ENCODE peak calls at places on chromosomes 7 and 10, in eight cellular contexts. Q is tibial artery, H is Panc1, W is mammary epithelial cell, A is sigmoid colon, K is heart right ventricle, X is SJSA1, N is right lobe of liver. T is an unnamed sample. For H3K36me3, the result is how much of the 10 kb centered on the place peaks cover.

GRCh38 chr10:29377333-29377961 is 88.6 kb downstream of the LYZL1 start:
- DNase-seq in Q (no peak), H (no peak), W (peak), A (no peak), K (no peak), X (peak), N (no peak), T (peak)

GRCh38 chr7:26399309-26399610 is 107.6 kb downstream of the SNX10 start:
- DNase-seq in Q (peak), H (no peak), W (no peak), A (no peak), K (no peak), X (no peak), N (no peak), T (peak)

GRCh38 chr10:109591631-109592030 is 331.7 kb downstream of the XPNPEP1 start:
- DNase-seq in Q (no peak), H (no peak), W (peak), A (no peak), K (no peak), X (no peak), N (no peak), T (no peak)

GRCh38 chr10:84493951-84494848 is 165.8 kb downstream of the CCSER2 start:
- DNase-seq in Q (no peak), H (peak), W (peak), A (no peak), K (no peak), X (peak), N (no peak), T (no peak)

GRCh38 chr10:93437000-93437945 is 44.9 kb downstream of the MYOF start:
- DNase-seq in Q (peak), H (peak), W (peak), A (peak), K (peak), X (peak), N (no peak), T (peak)

GRCh38 chr7:2269468-2270460 is 27.7 kb downstream of the NUDT1 start:
- DNase-seq in Q (no peak), H (no peak), W (no peak), A (no peak), K (no peak), X (no peak), N (no peak), T (peak)

GRCh38 chr7:16026253-16027020 is 340.0 kb upstream of the MEOX2 start:
- DNase-seq in Q (no peak), H (no peak), W (no peak), A (peak), K (peak), X (no peak), N (peak), T (no peak)

GRCh38 chr10:85908462-85908861 is 458.1 kb downstream of the GRID1 start:
- DNase-seq in Q (no peak), H (no peak), W (no peak), A (no peak), K (no peak), X (no peak), N (no peak), T (no peak)

GRCh38 chr7:131745645-131746248 is 189.3 kb upstream of the PODXL start:
- DNase-seq in Q (no peak), H (no peak), W (peak), A (no peak), K (peak), X (no peak), N (no peak), T (peak)

GRCh38 chr7:86932038-86932512 is 127.4 kb downstream of the ELAPOR2 start:
- DNase-seq in Q (peak), H (no peak), W (peak), A (no peak), K (no peak), X (peak), N (no peak), T (no peak)

GRCh38 chr7:142717453-142717852 is 31.8 kb upstream of the PRSS1 start:
- DNase-seq in Q (no peak), H (no peak), W (no peak), A (no peak), K (no peak), X (no peak), N (no peak), T (no peak)

GRCh38 chr10:15745748-15746147 is 26.0 kb upstream of the ITGA8 start:
- DNase-seq in Q (no peak), H (no peak), W (no peak), A (no peak), K (peak), X (no peak), N (no peak), T (peak)

GRCh38 chr7:27917774-27918314 is 177.9 kb downstream of the TAX1BP1 start:
- DNase-seq in Q (no peak), H (no peak), W (peak), A (no peak), K (no peak), X (peak), N (no peak), T (no peak)

GRCh38 chr7:27434729-27435400 is 192.3 kb downstream of the EVX1 start:
- DNase-seq in Q (no peak), H (no peak), W (no peak), A (no peak), K (no peak), X (no peak), N (no peak), T (peak)

GRCh38 chr7:953547-954327 is 743 bp downstream of the ADAP1 start:
- DNase-seq in Q (no peak), H (no peak), W (peak), A (peak), K (peak), X (peak), N (peak), T (no peak)

GRCh38 chr10:100679327-100679726 is 66.1 kb upstream of the PAX2 start:
- DNase-seq in Q (no peak), H (no peak), W (no peak), A (no peak), K (no peak), X (no peak), N (no peak), T (no peak)

GRCh38 chr7:156080046-156080445 is 267.8 kb upstream of the SHH start:
- DNase-seq in Q (no peak), H (no peak), W (no peak), A (peak), K (no peak), X (no peak), N (no peak), T (no peak)

GRCh38 chr10:55351431-55351830 is 550.4 kb upstream of the PCDH15 start:
- DNase-seq in Q (no peak), H (no peak), W (no peak), A (no peak), K (no peak), X (no peak), N (no peak), T (no peak)

GRCh38 chr10:91976324-91977051 is 52.9 kb downstream of the BTAF1 start:
- DNase-seq in Q (no peak), H (no peak), W (no peak), A (no peak), K (no peak), X (no peak), N (no peak), T (no peak)

GRCh38 chr10:44983895-44984278 is 5.3 kb upstream of the DEPP1 start:
- DNase-seq in Q (peak), H (no peak), W (no peak), A (peak), K (no peak), X (no peak), N (peak), T (no peak)

GRCh38 chr10:129877773-129878371 is 86.2 kb downstream of the EBF3 start:
- DNase-seq in Q (no peak), H (peak), W (no peak), A (no peak), K (no peak), X (no peak), N (no peak), T (peak)

GRCh38 chr10:53023411-53023810 is 250.8 kb upstream of the MBL2 start:
- DNase-seq in Q (no peak), H (no peak), W (no peak), A (no peak), K (no peak), X (no peak), N (no peak), T (no peak)

GRCh38 chr7:8109196-8110022 is 140.8 kb downstream of the GLCCI1 start:
- DNase-seq in Q (no peak), H (no peak), W (peak), A (no peak), K (no peak), X (no peak), N (no peak), T (no peak)

GRCh38 chr7:106775552-106775936 is 89.5 kb upstream of the PIK3CG start:
- DNase-seq in Q (no peak), H (peak), W (peak), A (no peak), K (no peak), X (peak), N (no peak), T (no peak)

GRCh38 chr10:97718178-97718577 is 4.6 kb downstream of the MARVELD1 start:
- DNase-seq in Q (no peak), H (no peak), W (no peak), A (peak), K (no peak), X (no peak), N (no peak), T (peak)

GRCh38 chr7:668139-668871 is 58.2 kb upstream of the DNAAF5 start:
- DNase-seq in Q (peak), H (no peak), W (peak), A (peak), K (peak), X (no peak), N (no peak), T (no peak)

GRCh38 chr7:42617071-42617705 is 294.7 kb downstream of the C7orf25 start:
- DNase-seq in Q (no peak), H (no peak), W (no peak), A (peak), K (peak), X (no peak), N (no peak), T (peak)
- H3K36me3 ChIP-seq in Q (under half), H (under half), W (under half), A (under half), K (under half), X (under half), N (under half), T (under half)

GRCh38 chr10:117532003-117532385 is 10.6 kb upstream of the EMX2 start:
- DNase-seq in Q (no peak), H (no peak), W (no peak), A (no peak), K (no peak), X (no peak), N (no peak), T (no peak)
- H3K27ac ChIP-seq in Q (no peak), H (no peak), W (no peak), A (no peak), K (no peak), X (no peak), N (no peak), T (no peak)

GRCh38 chr10:61417661-61418060 is 35.5 kb downstream of the TMEM26 start:
- DNase-seq in Q (no peak), H (no peak), W (no peak), A (no peak), K (no peak), X (no peak), N (no peak), T (no peak)
- H3K36me3 ChIP-seq in Q (under half), H (under half), W (under half), A (under half), K (under half), X (under half), N (under half), T (under half)

GRCh38 chr7:77707504-77707992 is 11.3 kb downstream of the RSBN1L start:
- DNase-seq in Q (no peak), H (no peak), W (no peak), A (no peak), K (no peak), X (no peak), N (no peak), T (no peak)

GRCh38 chr7:77703220-77703472 is 6.9 kb downstream of the RSBN1L start:
- DNase-seq in Q (no peak), H (no peak), W (no peak), A (no peak), K (no peak), X (no peak), N (no peak), T (no peak)

GRCh38 chr7:77699056-77699455 is 2.8 kb downstream of the RSBN1L start:
- DNase-seq in Q (no peak), H (no peak), W (peak), A (no peak), K (no peak), X (no peak), N (no peak), T (no peak)

GRCh38 chr7:77698042-77698625 is 1.9 kb downstream of the RSBN1L start:
- DNase-seq in Q (no peak), H (no peak), W (no peak), A (no peak), K (no peak), X (no peak), N (no peak), T (peak)

DNA sequence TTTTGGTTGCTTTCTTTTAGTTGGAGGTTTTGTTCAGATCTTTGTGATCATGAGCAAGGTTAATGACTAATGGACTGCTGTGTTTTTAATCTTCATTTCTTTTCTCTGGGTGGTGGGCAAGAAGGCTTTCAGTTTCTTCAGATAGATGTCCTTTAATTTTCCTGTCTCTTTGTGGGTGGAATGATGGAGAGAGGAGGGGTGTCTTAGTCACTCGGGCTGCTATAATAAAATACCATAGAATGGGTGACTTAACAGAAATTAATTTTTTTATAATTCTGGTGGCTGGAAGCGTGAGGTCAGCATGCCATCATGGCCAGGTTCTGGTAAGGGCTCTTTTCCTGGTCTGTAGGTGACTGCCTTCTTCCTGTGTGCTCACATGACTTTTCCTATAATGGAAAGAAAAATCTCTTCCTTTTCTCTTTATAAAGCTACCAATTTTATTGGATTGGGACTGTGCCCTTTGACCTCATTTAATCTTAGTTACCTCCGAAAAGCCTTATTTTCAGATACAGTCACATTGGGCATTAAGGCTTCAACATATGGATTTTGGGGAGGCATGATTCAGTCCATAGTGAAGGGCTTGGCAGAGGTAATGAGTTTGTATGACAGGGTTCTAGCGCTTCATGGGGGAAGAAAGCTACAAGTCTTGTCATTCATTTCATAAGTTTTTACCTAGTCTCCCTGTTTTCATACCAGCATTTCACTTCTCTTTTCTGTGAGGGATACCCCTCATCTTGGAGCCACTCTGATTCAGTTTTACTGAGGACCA is 6.4 kb downstream of the RSBN1L start:
- DNase-seq in Q (no peak), H (no peak), W (no peak), A (no peak), K (no peak), X (no peak), N (no peak), T (no peak)
- H3K27ac ChIP-seq in Q (no peak), H (no peak), W (no peak), A (peak), K (no peak), X (no peak), N (no peak), T (no peak)

GRCh38 chr7:24797270-24797669 is 40.0 kb upstream of the GSDME start:
- DNase-seq in Q (no peak), H (no peak), W (no peak), A (no peak), K (no peak), X (no peak), N (no peak), T (no peak)

GRCh38 chr7:24800667-24801066 is 43.4 kb upstream of the GSDME start:
- DNase-seq in Q (no peak), H (no peak), W (no peak), A (no peak), K (no peak), X (no peak), N (no peak), T (no peak)

GRCh38 chr7:24800073-24800472 is 42.8 kb upstream of the GSDME start:
- DNase-seq in Q (no peak), H (no peak), W (no peak), A (no peak), K (no peak), X (no peak), N (no peak), T (no peak)

GRCh38 chr7:24801910-24802699 is 44.8 kb upstream of the GSDME start:
- DNase-seq in Q (no peak), H (no peak), W (no peak), A (no peak), K (no peak), X (no peak), N (no peak), T (no peak)
- H3K36me3 ChIP-seq in Q (under half), H (under half), W (under half), A (under half), K (under half), X (under half), N (under half), T (under half)

GRCh38 chr10:38027992-38028391 is 17.5 kb downstream of the ZNF33A start:
- DNase-seq in Q (no peak), H (no peak), W (peak), A (no peak), K (no peak), X (no peak), N (no peak), T (no peak)

GRCh38 chr10:38025283-38025682 is 14.8 kb downstream of the ZNF33A start:
- DNase-seq in Q (no peak), H (no peak), W (no peak), A (no peak), K (no peak), X (no peak), N (no peak), T (no peak)
- H3K27ac ChIP-seq in Q (no peak), H (no peak), W (no peak), A (no peak), K (no peak), X (no peak), N (no peak), T (no peak)

GRCh38 chr10:77800320-77800719 is 126.2 kb downstream of the DLG5 start:
- DNase-seq in Q (no peak), H (no peak), W (no peak), A (no peak), K (no peak), X (no peak), N (no peak), T (no peak)
- H3K36me3 ChIP-seq in Q (half or more), H (under half), W (under half), A (half or more), K (under half), X (half or more), N (under half), T (under half)

GRCh38 chr10:119315128-119316001 is 108.0 kb downstream of the GRK5 start:
- DNase-seq in Q (peak), H (peak), W (peak), A (peak), K (peak), X (peak), N (no peak), T (peak)
- H3K27ac ChIP-seq in Q (peak), H (peak), W (peak), A (peak), K (peak), X (peak), N (no peak), T (peak)